ENCODE peak calls at places on chromosomes 4 and X, in five cellular contexts. W is heart left ventricle, T is fibroblast of the aortic adventitia, A is gastrocnemius medialis, U is lower lobe of right lung. Z is an unnamed sample.

GRCh38 chr4:89836897-89837384 is at the start of gene SNCA:
- DNase-seq in W (peak), T (no peak), A (no peak), U (peak), Z (peak)

GRCh38 chrX:120302434-120302833 is 8.8 kb downstream of the TMEM255A start:
- DNase-seq in W (no peak), T (no peak), A (no peak), U (peak), Z (no peak)

GRCh38 chrX:130680164-130681035 is 222.6 kb downstream of the ENOX2 start:
- DNase-seq in W (no peak), T (peak), A (no peak), U (no peak), Z (peak)

GRCh38 chr4:101244349-101244748 is 103.0 kb downstream of the PPP3CA start:
- DNase-seq in W (no peak), T (no peak), A (no peak), U (no peak), Z (no peak)

GRCh38 chr4:65665951-65666523 is 4.3 kb downstream of the EPHA5 start:
- DNase-seq in W (no peak), T (no peak), A (no peak), U (no peak), Z (peak)

GRCh38 chrX:16946971-16947562 is 609 bp downstream of the REPS2 start:
- DNase-seq in W (peak), T (no peak), A (no peak), U (peak), Z (no peak)

GRCh38 chrX:78658851-78659744 is at the start of gene RTL3:
- DNase-seq in W (no peak), T (peak), A (no peak), U (no peak), Z (peak)

GRCh38 chr4:26838055-26838842 is 22.4 kb upstream of the STIM2 start:
- DNase-seq in W (no peak), T (no peak), A (no peak), U (no peak), Z (peak)

GRCh38 chr4:165382640-165383039 is 3.8 kb downstream of the CPE start:
- DNase-seq in W (no peak), T (no peak), A (no peak), U (no peak), Z (no peak)

GRCh38 chr4:187128226-187128625 is 404.6 kb upstream of the FAT1 start:
- DNase-seq in W (no peak), T (no peak), A (no peak), U (no peak), Z (peak)

GRCh38 chr4:82599336-82599735 is 37.5 kb upstream of the TMEM150C start:
- DNase-seq in W (no peak), T (no peak), A (no peak), U (no peak), Z (no peak)

GRCh38 chrX:48787809-48788471 is 1.6 kb downstream of the GATA1 start:
- DNase-seq in W (no peak), T (no peak), A (no peak), U (no peak), Z (no peak)

GRCh38 chrX:133859336-133859735 is 126.1 kb downstream of the GPC3 start:
- DNase-seq in W (no peak), T (no peak), A (no peak), U (no peak), Z (no peak)

GRCh38 chr4:184265566-184266351 is 48.1 kb upstream of the ENPP6 start:
- DNase-seq in W (no peak), T (peak), A (no peak), U (no peak), Z (peak)

GRCh38 chr4:136636155-136636554 is 896.1 kb downstream of the PCDH18 start:
- DNase-seq in W (no peak), T (no peak), A (no peak), U (no peak), Z (no peak)

GRCh38 chr4:161929966-161930365 is 233.8 kb downstream of the FSTL5 start:
- DNase-seq in W (no peak), T (no peak), A (no peak), U (no peak), Z (peak)

GRCh38 chrX:40845331-40845911 is 110.1 kb upstream of the MED14 start:
- DNase-seq in W (no peak), T (peak), A (no peak), U (no peak), Z (peak)

GRCh38 chr4:75708218-75708691 is 16.1 kb upstream of the USO1 start:
- DNase-seq in W (no peak), T (no peak), A (no peak), U (no peak), Z (no peak)

GRCh38 chr4:145842224-145842887 is 96.3 kb downstream of the ZNF827 start:
- DNase-seq in W (no peak), T (no peak), A (peak), U (no peak), Z (peak)

GRCh38 chrX:23246001-23246400 is 88.6 kb upstream of the PTCHD1 start:
- DNase-seq in W (no peak), T (peak), A (no peak), U (no peak), Z (peak)

GRCh38 chrX:49257074-49257790 is 7.3 kb downstream of the FOXP3 start:
- DNase-seq in W (no peak), T (no peak), A (no peak), U (no peak), Z (no peak)

DNA sequence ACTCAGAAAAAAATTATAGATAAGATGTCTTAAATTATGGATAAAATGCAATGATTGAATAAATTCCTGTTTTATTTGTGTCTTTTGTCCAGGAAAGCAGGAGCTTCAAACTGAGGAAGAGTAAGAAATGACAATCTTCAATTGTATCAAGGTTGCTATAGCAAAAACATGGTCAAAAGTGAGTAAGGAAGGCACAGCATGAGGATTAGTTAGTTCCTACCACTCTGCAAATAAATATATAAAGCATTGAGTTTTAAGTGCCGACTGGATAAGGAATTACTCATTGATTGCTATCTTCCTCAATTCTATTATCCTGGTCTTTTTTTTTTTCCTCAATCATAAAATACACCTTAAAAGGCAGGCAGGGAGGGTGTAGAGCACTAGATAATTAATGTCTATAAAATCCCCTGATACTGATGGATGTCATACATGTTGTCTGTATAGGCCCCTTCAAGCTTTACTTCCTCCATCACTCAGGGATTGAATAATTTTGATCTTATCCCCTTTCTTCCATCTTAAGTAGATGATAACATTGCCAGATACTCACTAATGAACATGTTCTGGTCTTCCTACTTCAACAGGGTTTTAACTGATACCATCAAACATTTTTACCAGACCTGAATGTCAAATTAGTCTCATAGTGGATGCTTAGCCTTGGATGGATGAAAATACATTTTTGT is 86.6 kb downstream of the MID1 start:
- DNase-seq in W (no peak), T (no peak), A (no peak), U (no peak), Z (no peak)
- H3K4me3 ChIP-seq in W (no peak), T (no peak), A (no peak), U (no peak), Z (no peak)

GRCh38 chrX:24988314-24988713 is 27.5 kb downstream of the ARX start:
- DNase-seq in W (no peak), T (no peak), A (no peak), U (no peak), Z (no peak)

GRCh38 chrX:24987731-24988130 is 28.0 kb downstream of the ARX start:
- DNase-seq in W (no peak), T (no peak), A (no peak), U (no peak), Z (no peak)

GRCh38 chrX:24985120-24985519 is 30.6 kb downstream of the ARX start:
- DNase-seq in W (no peak), T (no peak), A (no peak), U (no peak), Z (no peak)

GRCh38 chrX:24993887-24994286 is 21.9 kb downstream of the ARX start:
- DNase-seq in W (no peak), T (no peak), A (no peak), U (no peak), Z (no peak)

GRCh38 chrX:24990585-24990984 is 25.2 kb downstream of the ARX start:
- DNase-seq in W (no peak), T (no peak), A (no peak), U (no peak), Z (no peak)
- H3K4me3 ChIP-seq in W (no peak), T (no peak), A (no peak), U (no peak), Z (no peak)

DNA sequence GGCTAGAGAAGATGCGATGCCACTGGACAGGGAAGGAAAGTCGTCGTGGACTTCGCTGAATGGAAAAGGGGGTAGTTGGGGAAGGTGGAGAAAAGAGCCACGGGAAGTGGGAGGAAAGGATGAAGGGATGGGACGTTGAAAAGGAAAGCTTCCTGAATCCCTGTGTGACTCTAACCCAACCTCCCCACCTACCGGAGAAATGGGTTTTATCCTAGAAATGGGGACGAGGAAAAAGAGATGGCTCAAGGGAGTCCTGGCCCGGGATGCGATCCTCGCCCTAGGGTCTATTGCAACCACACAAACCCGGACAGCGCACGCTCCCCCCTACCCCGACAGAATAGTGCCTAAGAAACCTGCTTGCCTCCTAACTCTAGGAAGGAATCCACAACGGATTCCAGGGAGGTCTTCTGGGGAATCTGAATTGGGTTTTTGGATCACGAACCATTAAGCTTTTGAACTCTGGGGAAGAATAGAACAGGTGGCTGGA is 738 bp upstream of the TSPAN5 start:
- DNase-seq in W (no peak), T (peak), A (no peak), U (no peak), Z (peak)
- H3K4me3 ChIP-seq in W (peak), T (peak), A (peak), U (peak), Z (peak)

DNA sequence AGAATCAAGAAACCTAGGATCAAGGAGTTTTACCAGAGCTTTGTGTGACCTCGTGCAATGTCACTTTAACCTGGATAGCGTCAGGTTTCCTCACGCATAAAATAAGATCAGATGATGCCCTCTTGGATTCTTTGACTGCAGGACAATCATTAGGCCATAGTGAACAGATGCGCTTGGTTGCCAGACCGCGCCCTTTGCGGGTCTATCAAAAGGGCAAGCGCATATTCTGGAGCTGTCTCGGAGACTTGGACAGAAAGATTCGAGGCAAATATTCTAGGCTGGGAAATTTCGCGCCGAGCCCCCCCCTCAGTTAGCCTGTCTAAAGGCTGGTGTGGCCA is 66.6 kb downstream of the FBXO8 start:
- DNase-seq in W (no peak), T (no peak), A (no peak), U (no peak), Z (no peak)
- H3K4me3 ChIP-seq in W (peak), T (peak), A (peak), U (peak), Z (no peak)

DNA sequence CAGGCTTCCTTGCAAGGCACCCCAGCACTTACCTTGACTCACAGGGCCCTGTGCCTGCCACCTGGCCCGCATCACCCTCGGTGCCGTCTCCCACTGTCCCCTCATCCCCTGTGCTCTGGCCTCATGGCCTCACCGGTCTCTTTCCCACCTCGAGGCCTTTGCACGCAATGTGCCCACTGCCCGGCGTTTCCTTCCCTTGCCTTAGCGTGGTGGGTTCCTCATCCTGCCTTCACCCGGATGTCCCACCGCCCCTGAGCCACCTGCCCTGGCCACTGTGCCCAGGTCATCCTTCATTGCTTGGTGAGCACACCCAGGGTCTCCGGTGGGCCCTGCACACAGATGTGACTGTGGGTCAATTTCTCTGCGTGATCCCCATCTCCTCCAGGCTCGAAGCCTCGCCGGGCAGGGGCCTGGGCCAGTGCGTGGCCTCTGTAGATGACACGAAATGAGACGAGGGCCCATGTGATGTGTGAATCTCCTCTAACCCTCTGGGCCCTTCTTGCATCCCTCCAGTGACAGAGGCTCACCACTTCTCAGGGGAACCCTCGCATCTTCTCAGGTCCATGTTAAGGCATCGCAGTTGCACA is 4.6 kb downstream of the HTRA3 start:
- DNase-seq in W (peak), T (no peak), A (no peak), U (no peak), Z (no peak)
- H3K4me3 ChIP-seq in W (no peak), T (no peak), A (no peak), U (no peak), Z (no peak)

DNA sequence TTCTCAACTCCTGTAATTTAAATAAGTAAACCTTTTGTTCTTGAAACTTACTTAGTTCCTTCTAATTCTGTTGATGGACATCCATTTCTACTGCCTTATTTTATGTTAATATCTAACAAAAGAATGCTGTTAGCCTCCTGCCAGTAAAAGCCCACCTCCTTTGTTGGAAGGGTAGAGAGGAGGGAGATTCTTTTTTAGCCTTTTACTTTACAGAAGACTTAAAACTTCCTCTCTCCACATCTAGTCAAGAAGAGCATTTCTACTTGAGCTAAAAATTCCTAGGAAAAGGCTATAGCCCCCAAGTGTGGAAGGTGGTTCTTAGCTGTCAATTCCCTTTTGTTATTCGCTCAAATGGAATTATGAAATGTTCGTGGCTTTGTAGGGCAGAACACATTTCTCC is 118.7 kb downstream of the ZIC3 start:
- DNase-seq in W (no peak), T (no peak), A (no peak), U (no peak), Z (no peak)
- H3K4me3 ChIP-seq in W (no peak), T (no peak), A (no peak), U (no peak), Z (no peak)

DNA sequence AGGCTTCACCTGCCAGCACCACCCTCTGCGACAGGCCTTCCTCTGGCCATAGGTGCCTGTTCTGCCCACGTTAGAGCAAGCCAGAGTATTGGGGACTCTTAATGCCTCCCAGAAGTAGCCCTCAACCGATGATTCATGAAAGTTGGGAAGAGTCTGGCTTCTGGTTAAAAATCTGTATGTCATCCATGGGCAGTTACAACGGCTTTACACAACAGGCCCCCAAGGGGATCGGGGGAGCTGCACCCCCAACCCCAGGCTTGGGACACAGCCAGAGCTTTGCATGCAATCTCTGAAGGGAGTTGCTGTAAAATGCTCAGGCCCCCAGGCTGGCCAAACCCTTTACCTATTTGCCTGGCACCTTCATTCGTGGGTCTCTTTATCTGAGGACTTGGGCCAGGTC is 5.4 kb upstream of the CYTL1 start:
- DNase-seq in W (no peak), T (peak), A (peak), U (no peak), Z (no peak)
- H3K4me3 ChIP-seq in W (no peak), T (no peak), A (no peak), U (no peak), Z (no peak)

GRCh38 chr4:81213671-81214070 is 1.4 kb downstream of the PRKG2 start:
- DNase-seq in W (no peak), T (no peak), A (no peak), U (no peak), Z (no peak)

GRCh38 chr4:81215219-81215892 is at the start of gene PRKG2:
- DNase-seq in W (no peak), T (no peak), A (no peak), U (peak), Z (peak)

GRCh38 chr4:81214518-81215218 is 354 bp downstream of the PRKG2 start:
- DNase-seq in W (no peak), T (peak), A (no peak), U (peak), Z (peak)

GRCh38 chr4:81215936-81216335 is 914 bp upstream of the PRKG2 start:
- DNase-seq in W (no peak), T (no peak), A (no peak), U (no peak), Z (no peak)

DNA sequence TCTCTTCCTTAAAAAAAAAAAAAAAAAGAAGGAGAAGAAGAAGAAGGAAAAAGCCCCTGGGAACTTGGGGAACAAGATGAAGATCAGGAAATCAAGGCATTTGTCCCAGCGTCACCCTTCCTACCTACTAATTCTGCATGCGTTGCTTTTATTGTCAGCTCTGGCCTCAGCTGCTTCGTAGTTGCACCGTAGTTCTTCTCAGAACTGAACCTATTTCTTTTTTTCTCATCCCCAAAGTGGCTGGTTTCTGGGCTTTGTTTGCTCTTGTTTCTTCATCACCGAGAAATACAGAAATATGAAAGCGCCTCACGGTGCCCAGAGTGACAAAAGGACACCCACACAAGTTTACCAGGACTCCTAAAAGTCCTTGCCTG is 891 bp downstream of the PRKG2 start:
- DNase-seq in W (no peak), T (no peak), A (no peak), U (no peak), Z (no peak)
- H3K4me3 ChIP-seq in W (peak), T (peak), A (no peak), U (peak), Z (peak)

Z was measured in astrocyte of the spinal cord.